ENCODE peak calls at places on chromosomes 12 and 14, in nine cellular contexts. Q is stimulated activated CD4-positive, alpha-beta T cell treated with anti-CD3 and anti-CD28 coated beads, Interleukin-4, amount 100 ng/mL, for 4 hours; H is left ventricle myocardium inferior; I is HFFc6; Z is activated gamma-delta T cell treated with Interleukin-2 at 50 U/mL for 16 hours; Y is H1; U is OCI-LY7; L is neural crest cell; J is AG09309. P is an unnamed sample.

GRCh38 chr12:25249951-25250738 is 584 bp downstream of the KRAS start:
- DNase-seq in Q (peak; percentile 30), H (peak; percentile 62), I (no peak), Z (peak; percentile 46), Y (peak; percentile 63), U (peak; percentile 67), L (peak; percentile 27), J (no peak), P (peak; percentile 40)

GRCh38 chr12:113061061-113061694 is 4.6 kb downstream of the DTX1 start:
- DNase-seq in Q (no peak), H (no peak), I (no peak), Z (no peak), Y (no peak), U (peak; percentile 38), L (no peak), J (no peak), P (no peak)

GRCh38 chr12:6116481-6117021 is 7.9 kb downstream of the VWF start:
- DNase-seq in Q (no peak), H (no peak), I (no peak), Z (no peak), Y (no peak), U (no peak), L (no peak), J (no peak), P (no peak)

GRCh38 chr12:57518920-57519757 is 1.2 kb downstream of the DDIT3 start:
- DNase-seq in Q (no peak), H (no peak), I (no peak), Z (no peak), Y (no peak), U (peak; percentile 67), L (peak; percentile 12), J (no peak), P (peak; percentile 44)

GRCh38 chr14:33287204-33287603 is 348.5 kb downstream of the NPAS3 start:
- DNase-seq in Q (no peak), H (no peak), I (no peak), Z (no peak), Y (no peak), U (no peak), L (no peak), J (no peak), P (no peak)

GRCh38 chr12:67520611-67521010 is 127.9 kb upstream of the DYRK2 start:
- DNase-seq in Q (no peak), H (no peak), I (no peak), Z (no peak), Y (no peak), U (no peak), L (no peak), J (no peak), P (no peak)

GRCh38 chr14:89013698-89014569 is 189.5 kb downstream of the TTC8 start:
- DNase-seq in Q (no peak), H (no peak), I (no peak), Z (no peak), Y (no peak), U (no peak), L (no peak), J (no peak), P (no peak)

GRCh38 chr12:49206389-49206788 is 17.5 kb upstream of the TUBA1A start:
- DNase-seq in Q (no peak), H (no peak), I (no peak), Z (no peak), Y (no peak), U (no peak), L (no peak), J (no peak), P (no peak)

GRCh38 chr12:55955800-55956508 is 9.9 kb downstream of the PMEL start:
- DNase-seq in Q (peak; percentile 44), H (no peak), I (peak; percentile 77), Z (peak; percentile 49), Y (no peak), U (peak; percentile 45), L (no peak), J (no peak), P (no peak)

GRCh38 chr12:75690556-75690955 is 179.1 kb upstream of the KRR1 start:
- DNase-seq in Q (no peak), H (no peak), I (peak; percentile 92), Z (no peak), Y (no peak), U (no peak), L (no peak), J (peak; percentile 96), P (peak; percentile 26)

GRCh38 chr12:41293011-41293410 is 104.9 kb downstream of the PDZRN4 start:
- DNase-seq in Q (no peak), H (no peak), I (no peak), Z (no peak), Y (no peak), U (no peak), L (no peak), J (no peak), P (no peak)

GRCh38 chr12:22082190-22082701 is 36.2 kb downstream of the CMAS start:
- DNase-seq in Q (no peak), H (no peak), I (no peak), Z (no peak), Y (no peak), U (no peak), L (no peak), J (no peak), P (no peak)

P was measured in lower leg skin.